ENCODE peak calls at places on chromosomes 12 and 14, in four cellular contexts. Q is PC-9, W is tibial artery, D is hepatocyte. P is an unnamed sample.

GRCh38 chr14:60647081-60647836 is 2.0 kb downstream of the SIX1 start:
- DNase-seq in Q (peak; percentile 54), W (peak; percentile 77), D (peak; percentile 14), P (no peak)

GRCh38 chr14:33835677-33836076 is 115.2 kb downstream of the EGLN3 start:
- DNase-seq in Q (no peak), W (no peak), D (no peak), P (no peak)

GRCh38 chr12:107903377-107904061 is 129.0 kb downstream of the ASCL4 start:
- DNase-seq in Q (no peak), W (no peak), D (peak; percentile 82), P (no peak)

GRCh38 chr12:15712823-15713663 is 76.1 kb downstream of the EPS8 start:
- DNase-seq in Q (no peak), W (no peak), D (peak; percentile 33), P (no peak)

GRCh38 chr12:56116267-56117081 is at the start of gene RPL41:
- DNase-seq in Q (peak; percentile 79), W (peak; percentile 95), D (peak; percentile 97), P (peak; percentile 96)

GRCh38 chr14:22558221-22558913 is 30.7 kb downstream of the DAD1 start:
- DNase-seq in Q (no peak), W (no peak), D (no peak), P (no peak)

GRCh38 chr12:115623764-115624334 is 653.6 kb downstream of the MED13L start:
- DNase-seq in Q (no peak), W (no peak), D (no peak), P (no peak)

GRCh38 chr14:39876935-39877334 is 444.7 kb upstream of the FBXO33 start:
- DNase-seq in Q (no peak), W (no peak), D (no peak), P (no peak)

GRCh38 chr12:130685250-130685649 is 30.8 kb downstream of the RIMBP2 start:
- DNase-seq in Q (no peak), W (no peak), D (no peak), P (no peak)

GRCh38 chr12:32896438-32897275 is at the start of gene PKP2:
- DNase-seq in Q (peak; percentile 98), W (no peak), D (peak; percentile 92), P (no peak)

GRCh38 chr12:14714437-14714836 is 18.0 kb upstream of the GUCY2C start:
- DNase-seq in Q (no peak), W (no peak), D (no peak), P (no peak)

GRCh38 chr12:109582636-109583035 is 9.0 kb downstream of the MVK start:
- DNase-seq in Q (peak; percentile 41), W (no peak), D (no peak), P (no peak)

GRCh38 chr12:107200394-107200793 is 107.0 kb upstream of the CRY1 start:
- DNase-seq in Q (peak; percentile 78), W (no peak), D (peak; percentile 29), P (no peak)

GRCh38 chr14:77543637-77544334 is 45.2 kb upstream of the ISM2 start:
- DNase-seq in Q (no peak), W (no peak), D (no peak), P (no peak)

GRCh38 chr14:92655802-92656201 is 92.6 kb downstream of the LGMN start:
- DNase-seq in Q (no peak), W (no peak), D (no peak), P (no peak)

GRCh38 chr12:19190292-19191031 is 60.9 kb downstream of the PLEKHA5 start:
- DNase-seq in Q (no peak), W (no peak), D (no peak), P (no peak)

GRCh38 chr12:111467862-111468245 is 62.1 kb downstream of the SH2B3 start:
- DNase-seq in Q (no peak), W (no peak), D (no peak), P (no peak)

GRCh38 chr12:124750787-124751471 is 112.7 kb downstream of the SCARB1 start:
- DNase-seq in Q (no peak), W (no peak), D (no peak), P (no peak)

GRCh38 chr14:55697358-55697985 is 117.5 kb downstream of the KTN1 start:
- DNase-seq in Q (no peak), W (no peak), D (peak; percentile 70), P (no peak)

GRCh38 chr12:89574736-89575208 is 48.9 kb upstream of the POC1B start:
- DNase-seq in Q (no peak), W (no peak), D (peak; percentile 28), P (no peak)

GRCh38 chr14:79375336-79375735 is 836.0 kb downstream of the DIO2 start:
- DNase-seq in Q (no peak), W (no peak), D (no peak), P (no peak)

DNA sequence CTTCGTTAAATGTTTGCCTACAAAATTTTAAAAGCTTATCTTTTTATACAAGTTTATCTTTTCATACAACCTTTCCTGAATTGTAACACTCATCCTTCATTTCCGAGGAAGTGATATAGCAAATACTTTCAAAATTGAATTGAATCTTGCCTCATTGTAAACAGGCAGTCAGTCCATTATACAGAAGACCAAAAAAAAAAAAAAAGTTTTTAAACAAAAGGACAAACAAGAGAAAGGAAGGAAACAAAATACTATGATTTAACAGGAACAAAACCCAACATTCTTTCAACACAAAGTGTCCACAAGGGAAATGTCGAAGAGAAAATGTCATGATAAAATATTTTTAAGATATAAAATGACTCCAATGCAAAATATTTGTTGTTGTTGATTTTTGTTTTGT is 8.5 kb downstream of the ATF7 start:
- DNase-seq in Q (no peak), W (no peak), D (no peak), P (no peak)
- H3K4me3 ChIP-seq in Q (no peak overlapping the region), W (peak overlapping the region; percentile 29), D (no peak overlapping the region), P (peak overlapping the region; percentile 61)

GRCh38 chr14:70873627-70874026 is 33.6 kb upstream of the PCNX1 start:
- DNase-seq in Q (no peak), W (no peak), D (no peak), P (no peak)
- TF ChIP-seq CTCF in Q (no peak), W (peak; percentile 13), D (no peak), P (no peak)

GRCh38 chr14:103725001-103725682 is 9.5 kb downstream of the ZFYVE21 start:
- DNase-seq in Q (no peak), W (no peak), D (no peak), P (no peak)
- H3K27ac ChIP-seq in Q (no peak overlapping the region), W (peak overlapping the region; percentile 91), D (no peak overlapping the region), P (peak overlapping the region; percentile 86)

GRCh38 chr12:51884676-51885229 is 3.1 kb upstream of the ANKRD33 start:
- DNase-seq in Q (peak; percentile 55), W (no peak), D (peak; percentile 72), P (peak; percentile 62)

GRCh38 chr12:51883998-51884675 is 3.8 kb upstream of the ANKRD33 start:
- DNase-seq in Q (no peak), W (no peak), D (no peak), P (no peak)

GRCh38 chr12:51887476-51888315 is at the start of gene ANKRD33:
- DNase-seq in Q (no peak), W (peak; percentile 70), D (peak; percentile 86), P (peak; percentile 74)

GRCh38 chr12:51888316-51889215 is 663 bp downstream of the ANKRD33 start:
- DNase-seq in Q (no peak), W (peak; percentile 59), D (no peak), P (peak; percentile 69)

GRCh38 chr12:51886021-51886710 is 1.7 kb upstream of the ANKRD33 start:
- DNase-seq in Q (peak; percentile 46), W (peak; percentile 91), D (peak; percentile 72), P (peak; percentile 88)
- H3K4me3 ChIP-seq in Q (no peak overlapping the region), W (no peak overlapping the region), D (no peak overlapping the region), P (no peak overlapping the region)

DNA sequence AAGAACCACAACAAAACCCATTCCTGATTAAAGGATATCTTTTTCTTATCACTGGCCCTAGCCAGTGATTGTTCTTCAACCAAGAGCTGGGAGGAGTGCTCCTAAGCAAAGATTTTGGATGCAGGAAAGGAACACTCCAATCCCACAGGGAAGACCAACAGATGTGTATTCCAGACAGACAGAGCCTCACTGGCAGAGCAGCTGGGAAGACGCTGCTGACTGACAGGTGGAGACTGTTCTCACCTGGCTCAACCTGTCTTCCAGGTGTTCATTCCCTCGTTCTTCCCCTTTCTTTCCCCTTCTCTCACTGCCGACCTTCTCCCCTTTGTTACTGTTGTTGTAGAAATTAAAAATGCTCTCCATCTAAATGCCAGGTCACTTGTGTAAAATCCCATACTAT is 89.7 kb upstream of the CCDC198 start:
- DNase-seq in Q (no peak), W (no peak), D (no peak), P (no peak)
- TF ChIP-seq CTCF in Q (no peak), W (no peak), D (no peak), P (no peak)

DNA sequence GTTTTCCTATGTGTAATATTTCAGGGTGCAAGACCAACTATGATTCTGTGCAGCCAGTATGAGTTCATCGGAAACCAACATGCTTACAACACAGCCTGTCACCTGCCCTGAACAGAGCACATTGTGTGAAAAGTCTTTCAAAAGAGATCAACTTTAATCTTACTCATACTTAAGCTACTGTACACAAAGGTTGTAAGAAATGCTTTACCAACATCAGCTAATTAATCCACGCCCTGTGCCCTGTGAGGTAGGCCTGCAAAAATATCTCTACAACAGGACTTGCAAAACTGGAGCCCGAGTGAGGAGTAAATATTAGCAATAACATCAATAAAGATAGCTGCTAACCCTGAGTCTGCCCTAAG is 15.1 kb downstream of the APPL2 start:
- DNase-seq in Q (peak; percentile 43), W (no peak), D (peak; percentile 49), P (no peak)
- H3K27ac ChIP-seq in Q (no peak overlapping the region), W (no peak overlapping the region), D (peak overlapping the region; percentile 95), P (no peak overlapping the region)

GRCh38 chr12:118332511-118332910 is 40.2 kb downstream of the TAOK3 start:
- DNase-seq in Q (no peak), W (no peak), D (no peak), P (no peak)

GRCh38 chr12:118330421-118331018 is 42.2 kb downstream of the TAOK3 start:
- DNase-seq in Q (no peak), W (no peak), D (peak; percentile 12), P (no peak)

GRCh38 chr12:118327381-118327780 is 45.3 kb downstream of the TAOK3 start:
- DNase-seq in Q (no peak), W (no peak), D (no peak), P (no peak)

GRCh38 chr12:118328486-118329340 is 44.0 kb downstream of the TAOK3 start:
- DNase-seq in Q (no peak), W (no peak), D (no peak), P (no peak)

GRCh38 chr12:118326971-118327370 is 45.7 kb downstream of the TAOK3 start:
- DNase-seq in Q (no peak), W (no peak), D (no peak), P (no peak)
- H3K4me3 ChIP-seq in Q (no peak overlapping the region), W (no peak overlapping the region), D (no peak overlapping the region), P (no peak overlapping the region)

DNA sequence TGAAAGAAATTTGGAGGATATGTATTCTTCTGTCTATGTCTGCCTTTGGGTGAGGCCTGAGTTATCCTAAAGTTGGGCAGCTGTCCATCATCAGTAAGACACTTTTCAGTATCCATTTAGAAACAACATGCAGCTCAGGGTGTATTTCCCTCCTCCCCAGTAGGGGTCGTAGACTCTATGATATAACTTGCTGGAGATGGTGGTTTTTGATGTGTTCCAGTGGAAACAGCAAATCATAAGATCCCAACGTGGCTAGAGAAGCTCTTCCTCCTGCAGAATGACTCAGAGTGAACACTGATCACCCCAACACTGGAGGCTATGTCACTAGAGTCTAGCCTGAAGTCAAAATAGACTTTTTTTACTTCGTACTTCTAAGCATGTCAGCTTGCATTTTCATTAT is 331.6 kb upstream of the STXBP6 start:
- DNase-seq in Q (no peak), W (no peak), D (peak; percentile 8), P (no peak)
- TF ChIP-seq CTCF in Q (no peak), W (no peak), D (peak; percentile 21), P (no peak)